ENCODE peak calls at places on chromosomes 13 and 19, in four cellular contexts. R, L, D and W are unnamed samples.

GRCh38 chr13:109110159-109110558 is 480.7 kb downstream of the MYO16 start:
- DNase-seq in D (no peak), L (no peak), R (no peak), W (peak; percentile 12)

GRCh38 chr13:98089826-98090225 is 53.1 kb upstream of the FARP1 start:
- DNase-seq in D (no peak), L (no peak), R (no peak), W (no peak)

GRCh38 chr13:113029487-113030258 is 60.7 kb downstream of the MCF2L start:
- DNase-seq in D (peak; percentile 21), R (no peak), L (no peak), W (peak; percentile 41)

GRCh38 chr19:33301011-33301899 is 1.1 kb downstream of the CEBPA start:
- DNase-seq in D (no peak), L (no peak), R (no peak), W (no peak)

GRCh38 chr13:33953203-33953602 is 135.3 kb downstream of the RFC3 start:
- DNase-seq in R (no peak), L (peak; percentile 57), D (no peak), W (no peak)

GRCh38 chr13:30654430-30654829 is 36.7 kb downstream of the USPL1 start:
- DNase-seq in L (no peak), R (no peak), D (no peak), W (no peak)

GRCh38 chr13:84645196-84646071 is 763.2 kb upstream of the SLITRK1 start:
- DNase-seq in L (no peak), R (no peak), D (no peak), W (no peak)

GRCh38 chr19:17866312-17867012 is 5.3 kb upstream of the SLC5A5 start:
- DNase-seq in D (no peak), L (no peak), R (no peak), W (no peak)

GRCh38 chr19:33441277-33441699 is 67.8 kb downstream of the CEBPG start:
- DNase-seq in D (no peak), L (no peak), R (no peak), W (no peak)

GRCh38 chr13:34867590-34867989 is 74.5 kb upstream of the NBEA start:
- DNase-seq in L (peak; percentile 7), D (no peak), R (no peak), W (no peak)

GRCh38 chr19:17162580-17162979 is 52.6 kb upstream of the USE1 start:
- DNase-seq in L (no peak), D (no peak), R (no peak), W (no peak)

GRCh38 chr13:99689955-99690354 is 188.7 kb downstream of the TM9SF2 start:
- DNase-seq in R (no peak), D (no peak), L (no peak), W (no peak)

GRCh38 chr13:32530841-32531253 is 7.7 kb downstream of the N4BP2L2 start:
- DNase-seq in D (no peak), L (peak; percentile 21), R (no peak), W (no peak)

GRCh38 chr13:60654405-60654804 is 257.4 kb downstream of the TDRD3 start:
- DNase-seq in L (no peak), R (no peak), D (no peak), W (peak; percentile 14)

GRCh38 chr13:22757530-22758120 is 423.2 kb upstream of the SGCG start:
- DNase-seq in R (no peak), L (no peak), D (no peak), W (peak; percentile 12)

GRCh38 chr13:66556306-66556705 is 673.8 kb downstream of the PCDH9 start:
- DNase-seq in L (no peak), R (no peak), D (no peak), W (no peak)

GRCh38 chr13:30551194-30551593 is 66.5 kb upstream of the USPL1 start:
- DNase-seq in D (no peak), R (no peak), L (peak; percentile 24), W (peak; percentile 20)

DNA sequence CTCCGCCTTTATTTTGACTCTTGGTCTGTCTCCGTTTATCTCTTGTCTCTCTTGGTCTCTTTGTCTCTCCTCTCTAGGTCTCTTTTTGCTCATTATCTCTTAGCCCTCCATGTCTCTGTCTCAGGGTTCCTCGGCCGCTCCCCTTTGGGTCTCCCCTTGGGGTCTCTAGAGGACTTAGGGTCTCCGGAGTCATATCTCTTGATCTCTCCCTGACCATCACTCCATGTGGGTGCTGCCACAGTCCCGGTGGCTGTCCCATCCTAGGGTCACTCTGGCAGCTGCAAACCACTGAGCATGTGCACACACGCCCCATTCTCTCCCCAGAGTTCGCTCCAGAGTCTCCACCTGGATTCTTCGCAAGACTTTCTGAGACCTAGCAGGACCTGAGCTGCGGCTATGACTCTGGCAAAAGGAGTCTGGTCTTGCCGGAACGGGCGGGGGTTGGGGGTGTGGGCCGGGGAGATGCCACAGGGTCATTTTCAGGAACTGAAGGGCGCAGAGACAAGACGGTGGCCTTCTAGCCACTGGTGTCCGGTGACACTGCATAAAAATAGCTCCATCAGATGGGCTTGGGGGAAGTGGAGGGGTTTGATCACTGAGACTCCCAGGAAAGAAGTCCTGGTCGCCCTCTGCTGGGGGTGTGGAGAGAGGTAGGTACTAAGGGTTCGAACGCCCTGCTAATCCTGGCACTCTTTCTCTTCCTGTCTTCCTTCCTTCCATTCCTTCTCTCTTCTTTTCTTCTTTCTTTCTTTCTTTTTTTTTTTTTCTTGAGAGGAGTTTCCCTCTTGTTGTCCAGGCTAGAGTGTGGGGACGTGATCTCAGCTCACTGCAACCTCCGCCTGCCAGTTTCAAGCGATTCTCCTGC is 1.2 kb upstream of the KCNA7 start:
- DNase-seq in L (peak; percentile 57), R (no peak), D (peak; percentile 65), W (no peak)
- TF ChIP-seq CTCF in L (peak; percentile 26), R (no peak), D (peak; percentile 62), W (peak; percentile 11)

DNA sequence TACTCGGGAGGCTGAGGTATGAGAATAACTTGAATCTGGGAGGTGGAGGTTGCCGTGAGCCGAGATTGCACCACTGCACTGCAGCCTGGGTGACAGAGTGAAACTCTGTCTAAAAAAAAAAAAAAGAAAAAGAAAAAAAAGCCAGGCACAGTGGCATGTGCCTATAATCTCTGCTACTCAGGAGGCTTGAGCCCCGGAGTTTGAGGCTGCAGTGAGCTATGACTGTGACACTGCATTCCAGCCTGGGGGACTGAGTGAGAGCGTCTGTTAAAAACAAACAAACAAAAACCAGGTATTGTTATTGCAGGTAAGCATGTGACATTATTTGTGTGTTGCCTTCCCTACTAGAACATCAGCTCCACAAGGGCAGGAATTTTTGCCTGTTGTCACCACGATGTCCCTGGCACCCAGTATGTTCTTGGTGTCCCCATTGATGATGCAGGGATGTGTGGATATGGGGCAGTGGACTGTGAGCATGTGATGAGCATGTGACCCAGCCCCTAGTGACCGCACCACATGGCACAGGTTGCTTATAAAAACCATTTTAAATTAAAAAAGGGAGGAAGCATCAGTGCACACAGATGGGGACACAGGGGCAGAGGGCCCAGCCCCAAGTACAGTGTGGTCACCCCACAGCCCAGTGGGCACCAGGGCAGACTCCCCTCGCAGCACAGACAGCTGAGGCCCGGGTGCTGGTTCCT is 1.6 kb upstream of the KANK2 start:
- DNase-seq in L (no peak), R (no peak), D (no peak), W (no peak)
- H3K27ac ChIP-seq in L (no peak overlapping the region), R (peak overlapping the region; percentile 99), D (peak overlapping the region; percentile 98), W (peak overlapping the region; percentile 84)

DNA sequence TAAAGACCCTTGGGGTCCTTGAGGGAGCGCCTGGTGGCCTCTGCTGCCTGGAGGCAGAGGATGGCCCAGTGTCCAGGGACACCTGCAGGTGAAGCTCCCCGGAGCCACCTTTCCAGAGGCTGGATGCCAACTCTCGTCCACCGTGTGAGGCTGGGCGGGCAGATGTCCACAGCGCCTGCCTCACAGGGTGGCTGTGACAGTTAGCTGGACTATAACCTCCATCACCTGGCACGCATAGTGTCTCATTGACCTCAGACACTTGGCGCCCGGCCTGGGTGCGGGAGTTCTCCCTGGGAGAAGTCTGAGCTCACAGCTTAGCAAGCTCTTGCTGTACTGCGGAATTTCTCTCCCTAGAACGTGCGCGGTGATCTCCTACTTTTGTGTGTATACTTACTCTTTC is 9.8 kb downstream of the BICRA start:
- DNase-seq in D (no peak), L (no peak), R (no peak), W (no peak)
- TF ChIP-seq CTCF in D (no peak), L (no peak), R (no peak), W (no peak)

GRCh38 chr19:3983542-3983914 is 1.7 kb downstream of the EEF2 start:
- DNase-seq in R (no peak), D (no peak), L (no peak), W (no peak)
- H3K27ac ChIP-seq in R (peak overlapping the region; percentile 87), D (peak overlapping the region; percentile 83), L (peak overlapping the region; percentile 85), W (peak overlapping the region; percentile 87)